ENCODE peak calls at places on chromosomes 7 and 10, in nine cellular contexts. H is IMR-90; O is mammary epithelial cell; A is T-helper 2 cell; I is amniotic stem cell; Q is tibial artery; G is neural crest cell; R is activated CD8-positive, alpha-beta memory T cell treated with anti-CD3 and anti-CD28 coated beads for 1 hour; N is posterior cingulate gyrus. Y is an unnamed sample.

GRCh38 chr7:39069886-39070881 is 92.5 kb downstream of the POU6F2 start:
- DNase-seq in H (no peak), O (no peak), A (no peak), I (no peak), Q (no peak), G (no peak), R (no peak), N (no peak), Y (no peak)

GRCh38 chr10:36412942-36413341 is 712.5 kb upstream of the ANKRD30A start:
- DNase-seq in H (no peak), O (peak; percentile 34), A (no peak), I (no peak), Q (no peak), G (no peak), R (no peak), N (no peak), Y (peak; percentile 77)

GRCh38 chr10:91683976-91684375 is 51.1 kb upstream of the PPP1R3C start:
- DNase-seq in H (peak; percentile 96), O (peak; percentile 94), A (no peak), I (peak; percentile 70), Q (no peak), G (no peak), R (no peak), N (no peak), Y (peak; percentile 93)

GRCh38 chr7:6419310-6419773 is 28.4 kb downstream of the DAGLB start:
- DNase-seq in H (no peak), O (no peak), A (no peak), I (no peak), Q (no peak), G (no peak), R (no peak), N (peak; percentile 38), Y (no peak)

GRCh38 chr7:118311121-118311803 is 86.8 kb downstream of the ANKRD7 start:
- DNase-seq in H (no peak), O (peak; percentile 79), A (no peak), I (no peak), Q (no peak), G (no peak), R (no peak), N (no peak), Y (peak; percentile 93)

GRCh38 chr7:122425731-122426130 is 121.2 kb upstream of the FEZF1 start:
- DNase-seq in H (no peak), O (no peak), A (no peak), I (no peak), Q (no peak), G (no peak), R (no peak), N (no peak), Y (no peak)

GRCh38 chr10:1581189-1581588 is 156.1 kb downstream of the ADARB2 start:
- DNase-seq in H (no peak), O (no peak), A (no peak), I (no peak), Q (no peak), G (no peak), R (no peak), N (no peak), Y (no peak)

GRCh38 chr10:26869528-26869927 is 8.8 kb upstream of the ABI1 start:
- DNase-seq in H (no peak), O (peak; percentile 99), A (no peak), I (no peak), Q (no peak), G (no peak), R (no peak), N (no peak), Y (peak; percentile 99)

GRCh38 chr7:43553999-43554398 is 28.9 kb upstream of the STK17A start:
- DNase-seq in H (no peak), O (peak; percentile 68), A (no peak), I (no peak), Q (no peak), G (no peak), R (no peak), N (no peak), Y (peak; percentile 76)

GRCh38 chr10:120262857-120263547 is 194.0 kb upstream of the PLPP4 start:
- DNase-seq in H (no peak), O (peak; percentile 58), A (no peak), I (no peak), Q (no peak), G (no peak), R (no peak), N (no peak), Y (peak; percentile 24)

GRCh38 chr7:117072620-117073118 is 119.4 kb downstream of the ST7 start:
- DNase-seq in H (peak; percentile 71), O (peak; percentile 68), A (no peak), I (no peak), Q (peak; percentile 71), G (no peak), R (no peak), N (peak; percentile 22), Y (peak; percentile 68)

GRCh38 chr10:95860486-95861040 is 47.2 kb upstream of the CC2D2B start:
- DNase-seq in H (peak; percentile 20), O (no peak), A (no peak), I (no peak), Q (no peak), G (no peak), R (no peak), N (no peak), Y (no peak)

GRCh38 chr7:55571534-55572377 is 546 bp downstream of the VOPP1 start:
- DNase-seq in H (peak; percentile 22), O (peak; percentile 45), A (peak; percentile 69), I (no peak), Q (peak; percentile 40), G (peak; percentile 58), R (peak; percentile 33), N (no peak), Y (peak; percentile 54)

GRCh38 chr10:30967654-30968421 is 63.8 kb downstream of the ZNF438 start:
- DNase-seq in H (no peak), O (no peak), A (no peak), I (no peak), Q (no peak), G (no peak), R (no peak), N (no peak), Y (no peak)

GRCh38 chr7:103636153-103636552 is 190.1 kb upstream of the SLC26A5 start:
- DNase-seq in H (peak; percentile 45), O (peak; percentile 38), A (no peak), I (no peak), Q (no peak), G (no peak), R (no peak), N (no peak), Y (peak; percentile 56)

GRCh38 chr7:134997214-134997885 is 11.0 kb downstream of the AGBL3 start:
- DNase-seq in H (no peak), O (no peak), A (no peak), I (no peak), Q (no peak), G (no peak), R (no peak), N (no peak), Y (no peak)

GRCh38 chr10:45224219-45224841 is 91.1 kb downstream of the OR13A1 start:
- DNase-seq in H (no peak), O (no peak), A (no peak), I (no peak), Q (no peak), G (no peak), R (no peak), N (no peak), Y (no peak)

GRCh38 chr10:48658243-48658888 is 26.3 kb upstream of the WDFY4 start:
- DNase-seq in H (peak; percentile 58), O (peak; percentile 39), A (peak; percentile 32), I (peak; percentile 16), Q (peak; percentile 79), G (peak; percentile 80), R (no peak), N (peak; percentile 62), Y (peak; percentile 69)

GRCh38 chr10:99619090-99619800 is 994 bp downstream of the SLC25A28 start:
- DNase-seq in H (peak; percentile 25), O (peak; percentile 30), A (no peak), I (no peak), Q (no peak), G (no peak), R (no peak), N (no peak), Y (peak; percentile 15)

GRCh38 chr7:107150375-107151073 is 18.3 kb upstream of the HBP1 start:
- DNase-seq in H (peak; percentile 78), O (peak; percentile 44), A (peak; percentile 65), I (peak; percentile 51), Q (peak; percentile 86), G (peak; percentile 70), R (peak; percentile 61), N (no peak), Y (peak; percentile 75)

GRCh38 chr10:8418631-8419030 is 364.1 kb downstream of the GATA3 start:
- DNase-seq in H (peak; percentile 23), O (peak; percentile 39), A (no peak), I (no peak), Q (no peak), G (no peak), R (no peak), N (no peak), Y (no peak)

GRCh38 chr7:37392673-37393017 is 56.0 kb downstream of the ELMO1 start:
- DNase-seq in H (no peak), O (no peak), A (no peak), I (no peak), Q (no peak), G (no peak), R (no peak), N (no peak), Y (no peak)

GRCh38 chr10:30431435-30431911 is 2.5 kb upstream of the MAP3K8 start:
- DNase-seq in H (no peak), O (peak; percentile 54), A (no peak), I (no peak), Q (peak; percentile 44), G (no peak), R (no peak), N (no peak), Y (peak; percentile 85)

GRCh38 chr7:41984888-41985287 is 252.1 kb downstream of the GLI3 start:
- DNase-seq in H (peak; percentile 79), O (peak; percentile 42), A (no peak), I (no peak), Q (no peak), G (no peak), R (no peak), N (no peak), Y (peak; percentile 62)

GRCh38 chr7:18356195-18356645 is 139.3 kb upstream of the HDAC9 start:
- DNase-seq in H (peak; percentile 28), O (peak; percentile 16), A (no peak), I (no peak), Q (no peak), G (peak; percentile 6), R (no peak), N (no peak), Y (peak; percentile 32)

GRCh38 chr10:17214991-17215781 is 12.9 kb upstream of the VIM start:
- DNase-seq in H (peak; percentile 97), O (peak; percentile 48), A (no peak), I (peak; percentile 84), Q (no peak), G (no peak), R (no peak), N (no peak), Y (peak; percentile 81)

Y was measured in epithelial cell of esophagus.